ENCODE peak calls at places on chromosome 13, in seven cellular contexts. I, K, M, X, E, O and Z are unnamed samples.

GRCh38 chr13:33135097-33135496 is 118.9 kb downstream of the KL start:
- DNase-seq in I (no peak), K (peak; percentile 26), M (no peak), X (no peak), E (no peak), O (no peak), Z (no peak)

GRCh38 chr13:74346960-74347359 is 212.8 kb upstream of the KLF12 start:
- DNase-seq in I (no peak), K (no peak), M (no peak), X (no peak), E (no peak), O (no peak), Z (no peak)

GRCh38 chr13:79679334-79679733 is 198.4 kb downstream of the NDFIP2 start:
- DNase-seq in I (peak; percentile 72), K (peak; percentile 12), M (peak; percentile 87), X (peak; percentile 30), E (peak; percentile 87), O (peak; percentile 76), Z (peak; percentile 69)

GRCh38 chr13:26599885-26600284 is 42.4 kb downstream of the WASF3 start:
- DNase-seq in I (no peak), K (no peak), M (no peak), X (no peak), E (no peak), O (no peak), Z (no peak)

GRCh38 chr13:60990032-60990733 is 425.5 kb downstream of the PCDH20 start:
- DNase-seq in I (no peak), K (no peak), M (peak; percentile 39), X (no peak), E (peak; percentile 3), O (no peak), Z (no peak)

GRCh38 chr13:80881495-80882482 is 540.9 kb upstream of the SPRY2 start:
- DNase-seq in I (no peak), K (no peak), M (no peak), X (no peak), E (no peak), O (no peak), Z (no peak)

GRCh38 chr13:61765940-61766666 is 350.5 kb upstream of the PCDH20 start:
- DNase-seq in I (no peak), K (no peak), M (no peak), X (no peak), E (no peak), O (no peak), Z (no peak)

GRCh38 chr13:31797154-31797775 is 57.9 kb downstream of the RXFP2 start:
- DNase-seq in I (no peak), K (no peak), M (no peak), X (no peak), E (peak; percentile 36), O (no peak), Z (no peak)

GRCh38 chr13:113861433-113862030 is 2.3 kb downstream of the GAS6 start:
- DNase-seq in I (no peak), K (no peak), M (no peak), X (peak; percentile 59), E (no peak), O (no peak), Z (peak; percentile 48)

GRCh38 chr13:100636441-100636840 is 38.2 kb downstream of the TMTC4 start:
- DNase-seq in I (no peak), K (no peak), M (no peak), X (no peak), E (no peak), O (no peak), Z (no peak)

GRCh38 chr13:75256922-75257321 is 225.0 kb downstream of the TBC1D4 start:
- DNase-seq in I (no peak), K (no peak), M (no peak), X (no peak), E (no peak), O (no peak), Z (no peak)

GRCh38 chr13:33992891-33993336 is 175.0 kb downstream of the RFC3 start:
- DNase-seq in I (no peak), K (no peak), M (no peak), X (no peak), E (no peak), O (no peak), Z (no peak)

GRCh38 chr13:110410906-110411305 is 103.8 kb downstream of the COL4A2 start:
- DNase-seq in I (no peak), K (no peak), M (no peak), X (peak; percentile 15), E (no peak), O (no peak), Z (no peak)

GRCh38 chr13:87674143-87674772 is 3.1 kb downstream of the SLITRK5 start:
- DNase-seq in I (no peak), K (no peak), M (no peak), X (no peak), E (peak; percentile 57), O (no peak), Z (no peak)

GRCh38 chr13:93364166-93364565 is 137.6 kb downstream of the GPC6 start:
- DNase-seq in I (no peak), K (no peak), M (no peak), X (no peak), E (no peak), O (no peak), Z (no peak)

GRCh38 chr13:40096357-40096911 is 441.0 kb downstream of the COG6 start:
- DNase-seq in I (no peak), K (no peak), M (no peak), X (no peak), E (peak; percentile 26), O (no peak), Z (no peak)

DNA sequence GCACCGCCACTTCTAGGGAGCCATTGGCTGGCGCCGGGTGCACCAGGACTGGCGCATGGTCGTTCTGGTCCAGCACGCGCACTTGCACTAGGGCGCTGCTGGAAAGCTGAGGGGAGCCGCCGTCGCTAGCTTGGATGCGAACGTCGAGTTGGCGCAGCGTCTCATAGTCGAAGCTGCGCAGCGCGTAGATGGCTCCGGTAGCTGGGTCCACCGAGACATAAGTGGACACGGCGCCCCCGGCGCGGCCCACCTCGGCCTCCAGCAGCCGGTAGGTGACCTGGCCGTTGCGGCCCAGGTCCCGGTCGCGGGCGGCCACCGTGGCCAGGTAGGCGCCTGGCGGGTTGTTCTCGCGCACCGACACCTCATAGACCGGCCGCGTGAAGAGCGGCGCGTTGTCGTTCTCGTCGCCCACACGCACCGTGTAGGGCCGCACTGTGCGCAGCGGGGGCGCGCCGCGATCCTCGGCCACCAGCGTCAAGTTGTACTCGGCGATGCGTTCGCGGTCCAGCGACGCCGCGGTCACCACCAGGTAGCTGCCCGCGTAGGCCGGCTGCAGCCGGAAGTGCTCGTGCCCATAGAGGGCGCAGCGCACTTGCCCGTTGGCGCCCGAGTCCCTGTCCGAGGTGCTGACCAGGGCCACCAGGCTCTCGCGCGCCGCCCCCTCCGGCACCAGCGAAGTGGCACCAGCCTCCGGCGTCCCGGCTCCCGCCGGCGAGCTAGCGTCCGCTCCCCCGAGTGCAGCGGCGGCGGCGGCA is 1.7 kb downstream of the PCDH8 start:
- DNase-seq in I (peak; percentile 67), K (no peak), M (peak; percentile 72), X (no peak), E (peak; percentile 95), O (no peak), Z (peak; percentile 50)
- TF ChIP-seq CTCF in I (peak; percentile 44), K (no peak), M (peak; percentile 20), X (no peak), E (peak; percentile 73), O (no peak), Z (peak; percentile 26)

GRCh38 chr13:35210234-35210633 is 266.3 kb downstream of the MAB21L1 start:
- DNase-seq in I (no peak), K (no peak), M (no peak), X (no peak), E (no peak), O (no peak), Z (no peak)
- TF ChIP-seq CTCF in I (peak; percentile 20), K (no peak), M (no peak), X (no peak), E (no peak), O (no peak), Z (no peak)

DNA sequence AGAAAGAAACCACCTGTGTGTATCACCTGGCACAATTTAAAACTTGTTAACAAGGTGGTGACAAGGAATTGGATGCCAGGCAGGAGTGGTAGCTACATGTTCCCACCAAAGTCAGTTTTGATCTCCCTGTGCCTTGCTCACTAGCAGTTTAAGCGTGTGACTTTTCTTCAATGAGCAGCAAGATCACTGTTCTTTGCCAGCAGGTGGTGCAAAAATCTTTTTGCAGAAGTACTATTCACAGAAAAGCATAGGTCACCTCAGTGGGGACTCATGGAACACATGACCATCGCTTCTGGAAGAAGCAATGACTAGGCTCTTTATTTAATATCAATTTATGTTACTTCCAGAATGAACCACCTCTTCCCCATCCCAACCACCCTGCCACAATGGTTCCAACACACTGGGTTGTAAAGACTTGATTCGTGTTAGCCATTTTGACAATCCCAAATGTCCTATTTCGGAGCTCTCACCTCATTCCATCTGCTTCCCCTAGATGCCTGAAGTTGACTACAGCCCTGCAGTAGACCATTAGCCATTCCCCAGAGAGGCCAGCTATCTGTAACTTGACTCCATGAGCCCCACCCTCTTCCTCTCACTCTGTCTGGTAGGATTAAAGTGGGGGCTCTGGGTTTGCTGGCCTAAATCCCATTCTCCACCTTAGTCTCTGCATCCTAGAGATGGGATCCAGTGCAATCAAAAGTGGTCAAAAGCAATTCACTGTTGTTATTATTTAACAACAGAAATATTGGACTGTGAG is 59.1 kb upstream of the TNFRSF19 start:
- DNase-seq in I (no peak), K (peak; percentile 58), M (peak; percentile 16), X (no peak), E (peak; percentile 54), O (no peak), Z (no peak)
- TF ChIP-seq CTCF in I (peak; percentile 31), K (peak; percentile 60), M (no peak), X (no peak), E (no peak), O (no peak), Z (peak; percentile 34)

GRCh38 chr13:112510002-112510780 is 77.8 kb downstream of the TUBGCP3 start:
- DNase-seq in I (no peak), K (peak; percentile 44), M (peak; percentile 46), X (no peak), E (peak; percentile 81), O (peak; percentile 46), Z (no peak)
- TF ChIP-seq CTCF in I (peak; percentile 31), K (no peak), M (peak; percentile 21), X (no peak), E (peak; percentile 68), O (no peak), Z (no peak)

GRCh38 chr13:19818223-19818842 is 35.6 kb upstream of the PSPC1 start:
- DNase-seq in I (no peak), K (no peak), M (peak; percentile 63), X (no peak), E (peak; percentile 76), O (peak; percentile 74), Z (peak; percentile 15)
- TF ChIP-seq CTCF in I (peak; percentile 29), K (peak; percentile 30), M (peak; percentile 27), X (no peak), E (peak; percentile 85), O (peak; percentile 14), Z (peak; percentile 22)